ENCODE peak calls at places on chromosome 6, in ten cellular contexts. K is GM12864; L is heart right ventricle; I is HCT116; T is fibroblast of the aortic adventitia; U is A673; F is stimulated activated naive CD4-positive, alpha-beta T cell; M is heart left ventricle; J is NCI-H1048; P is iPS-NIHi11. R is an unnamed sample.

GRCh38 chr6:130376921-130377320 is 11.1 kb downstream of the TMEM200A start:
- DNase-seq in U (peak), M (no peak), K (no peak), L (no peak), F (no peak), I (no peak), T (no peak), P (no peak), J (no peak), R (no peak)

GRCh38 chr6:11354019-11354418 is 121.6 kb upstream of the NEDD9 start:
- DNase-seq in P (no peak), J (no peak), U (peak), T (peak), F (peak), M (peak), L (peak), I (no peak), K (no peak), R (peak)

GRCh38 chr6:136811261-136811660 is 11.1 kb upstream of the PEX7 start:
- DNase-seq in M (no peak), L (no peak), F (no peak), I (no peak), P (no peak), K (no peak), U (no peak), T (peak), J (no peak), R (no peak)

GRCh38 chr6:97292671-97293070 is 9.7 kb upstream of the MMS22L start:
- DNase-seq in T (no peak), I (no peak), L (no peak), K (no peak), J (no peak), U (no peak), F (no peak), M (no peak), P (no peak), R (no peak)

GRCh38 chr6:11890849-11891248 is 112.2 kb upstream of the ADTRP start:
- DNase-seq in L (no peak), T (no peak), F (no peak), I (no peak), J (no peak), M (no peak), U (no peak), P (no peak), K (no peak), R (no peak)

GRCh38 chr6:125201961-125202729 is 48.6 kb downstream of the TPD52L1 start:
- DNase-seq in U (peak), J (no peak), P (peak), L (peak), M (peak), F (no peak), K (no peak), I (peak), T (peak), R (no peak)

GRCh38 chr6:2773450-2773849 is 8.3 kb downstream of the WRNIP1 start:
- DNase-seq in L (no peak), J (no peak), U (no peak), I (no peak), T (no peak), F (no peak), P (no peak), K (no peak), M (no peak), R (no peak)

GRCh38 chr6:33807606-33808005 is 3.8 kb upstream of the MLN start:
- DNase-seq in M (peak), L (no peak), P (no peak), U (no peak), J (no peak), K (no peak), T (no peak), I (no peak), F (no peak), R (no peak)

GRCh38 chr6:45192556-45192955 is 135.6 kb upstream of the RUNX2 start:
- DNase-seq in K (no peak), P (no peak), I (no peak), L (no peak), U (no peak), T (peak), M (no peak), J (no peak), F (no peak), R (no peak)

GRCh38 chr6:42177514-42178364 is 4.6 kb downstream of the GUCA1A start:
- DNase-seq in L (no peak), M (no peak), U (no peak), I (no peak), F (no peak), K (no peak), T (no peak), P (peak), J (no peak), R (no peak)

GRCh38 chr6:116446399-116446798 is 14.8 kb upstream of the CALHM6 start:
- DNase-seq in T (no peak), J (no peak), K (no peak), M (no peak), U (no peak), I (no peak), F (no peak), L (no peak), P (no peak), R (no peak)

GRCh38 chr6:16019462-16019861 is 109.4 kb upstream of the MYLIP start:
- DNase-seq in U (no peak), F (no peak), P (no peak), I (no peak), J (no peak), K (no peak), L (no peak), M (no peak), T (no peak), R (no peak)

GRCh38 chr6:11323666-11324452 is 91.4 kb upstream of the NEDD9 start:
- DNase-seq in L (no peak), T (no peak), M (peak), U (no peak), F (no peak), J (no peak), K (peak), I (no peak), P (no peak), R (no peak)

GRCh38 chr6:155100087-155100486 is 105.0 kb downstream of the TIAM2 start:
- DNase-seq in F (no peak), U (no peak), I (no peak), M (peak), J (no peak), T (no peak), P (no peak), L (peak), K (no peak), R (no peak)

GRCh38 chr6:117666881-117667280 is 8.4 kb upstream of the NUS1 start:
- DNase-seq in L (no peak), U (no peak), P (no peak), M (no peak), K (no peak), J (no peak), F (no peak), I (no peak), T (peak), R (no peak)

GRCh38 chr6:168188974-168189678 is 110.1 kb upstream of the FRMD1 start:
- DNase-seq in U (no peak), T (no peak), F (no peak), I (no peak), K (no peak), M (no peak), L (no peak), J (no peak), P (no peak), R (no peak)

GRCh38 chr6:154463573-154464419 is 46.7 kb downstream of the CNKSR3 start:
- DNase-seq in F (no peak), P (no peak), U (no peak), K (no peak), L (no peak), M (no peak), T (no peak), I (no peak), J (no peak), R (no peak)

GRCh38 chr6:101393291-101394251 is at the start of gene GRIK2:
- DNase-seq in J (peak), T (no peak), I (no peak), M (peak), K (no peak), P (peak), F (no peak), L (peak), U (peak), R (no peak)

GRCh38 chr6:52551483-52552277 is 25.2 kb downstream of the TRAM2 start:
- DNase-seq in K (no peak), P (peak), L (peak), J (peak), U (peak), F (no peak), T (peak), M (peak), I (no peak), R (no peak)

GRCh38 chr6:16496210-16496609 is 257.8 kb downstream of the GMPR start:
- DNase-seq in T (no peak), M (no peak), U (no peak), L (no peak), K (no peak), F (no peak), J (no peak), P (peak), I (no peak), R (no peak)

GRCh38 chr6:24376875-24377274 is 19.0 kb upstream of the DCDC2 start:
- DNase-seq in T (no peak), M (no peak), K (no peak), P (no peak), F (no peak), L (no peak), J (no peak), U (peak), I (no peak), R (no peak)

GRCh38 chr6:1591243-1591642 is 18.5 kb upstream of the FOXC1 start:
- DNase-seq in L (no peak), I (no peak), T (no peak), P (no peak), J (no peak), K (no peak), M (no peak), U (no peak), F (no peak), R (no peak)

GRCh38 chr6:167044696-167045095 is 45.5 kb downstream of the CEP43 start:
- DNase-seq in F (no peak), L (peak), K (no peak), U (no peak), T (peak), P (peak), I (no peak), M (no peak), J (no peak), R (no peak)

GRCh38 chr6:25280617-25280990 is 1.4 kb downstream of the CARMIL1 start:
- DNase-seq in P (no peak), I (no peak), K (no peak), T (peak), U (no peak), F (no peak), L (no peak), M (no peak), J (no peak), R (no peak)

GRCh38 chr6:160428069-160428430 is 79.9 kb downstream of the SLC22A3 start:
- DNase-seq in I (no peak), J (no peak), L (peak), F (no peak), U (no peak), T (peak), K (no peak), M (peak), P (no peak), R (no peak)

GRCh38 chr6:138953451-138953850 is 34.6 kb downstream of the REPS1 start:
- DNase-seq in J (no peak), T (peak), M (no peak), K (no peak), I (no peak), U (peak), F (no peak), L (no peak), P (no peak), R (no peak)

GRCh38 chr6:139834232-139834631 is 459.8 kb upstream of the CITED2 start:
- DNase-seq in K (no peak), I (no peak), F (no peak), L (no peak), U (no peak), P (no peak), M (no peak), T (no peak), J (no peak), R (no peak)

GRCh38 chr6:52522151-52522626 is 54.7 kb downstream of the TRAM2 start:
- DNase-seq in P (no peak), T (peak), I (no peak), U (no peak), L (peak), F (no peak), J (no peak), K (no peak), M (peak), R (no peak)

GRCh38 chr6:32982084-32982701 is 13.8 kb downstream of the BRD2 start:
- DNase-seq in I (no peak), L (no peak), M (no peak), P (no peak), U (peak), J (no peak), F (no peak), T (no peak), K (no peak), R (no peak)

GRCh38 chr6:148557796-148558457 is 188.9 kb upstream of the UST start:
- DNase-seq in U (peak), K (no peak), J (no peak), M (no peak), L (no peak), I (no peak), T (no peak), P (no peak), F (no peak), R (no peak)

GRCh38 chr6:32116674-32117073 is 7.5 kb upstream of the TNXB start:
- DNase-seq in F (no peak), I (no peak), U (peak), K (no peak), J (no peak), L (no peak), P (peak), T (no peak), M (no peak), R (no peak)

GRCh38 chr6:36979343-36979742 is 6.7 kb downstream of the MTCH1 start:
- DNase-seq in P (no peak), U (peak), K (no peak), J (no peak), T (peak), I (no peak), L (no peak), M (peak), F (peak), R (peak)

GRCh38 chr6:36352477-36353157 is 15.9 kb upstream of the BNIP5 start:
- DNase-seq in F (no peak), L (no peak), J (no peak), U (no peak), M (no peak), K (no peak), I (no peak), T (no peak), P (no peak), R (no peak)

GRCh38 chr6:36127462-36128016 is 2.8 kb upstream of the MAPK13 start:
- DNase-seq in F (no peak), K (no peak), I (no peak), L (no peak), U (no peak), M (peak), J (no peak), T (peak), P (no peak), R (no peak)

GRCh38 chr6:115896538-115897129 is 164.1 kb downstream of the FRK start:
- DNase-seq in F (no peak), M (no peak), T (peak), L (no peak), K (no peak), I (peak), U (peak), J (no peak), P (peak), R (no peak)

GRCh38 chr6:98657764-98658163 is 176.6 kb upstream of the POU3F2 start:
- DNase-seq in U (peak), J (peak), P (peak), K (no peak), I (no peak), T (peak), F (no peak), L (no peak), M (no peak), R (no peak)

GRCh38 chr6:87669051-87669450 is 33.0 kb downstream of the AKIRIN2 start:
- DNase-seq in M (no peak), P (no peak), F (no peak), I (no peak), K (no peak), J (no peak), L (no peak), U (no peak), T (no peak), R (no peak)

R was measured in naive thymus-derived CD4-positive, alpha-beta T cell.